ENCODE peak calls at places on chromosomes 16 and 17, in six cellular contexts. B is AG04450, Q is body of pancreas, I is brain microvascular endothelial cell, K is NT2/D1, C is heart left ventricle. P is an unnamed sample.
A peak's percentile ranks its signal among the peaks of the same experiment; 100 is the strongest.

GRCh38 chr16:77974883-77975282 is 47.5 kb upstream of the CLEC3A start:
- DNase-seq in B (no peak), Q (no peak), I (peak; percentile 2), K (peak; percentile 30), C (no peak), P (no peak)

GRCh38 chr17:44828919-44829557 is 1.0 kb downstream of the GJC1 start:
- DNase-seq in B (no peak), Q (no peak), I (no peak), K (no peak), C (no peak), P (no peak)

GRCh38 chr17:58247511-58248363 is 9.4 kb downstream of the LPO start:
- DNase-seq in B (no peak), Q (no peak), I (no peak), K (no peak), C (no peak), P (no peak)

GRCh38 chr16:89443727-89444084 is 46.7 kb downstream of the ANKRD11 start:
- DNase-seq in B (no peak), Q (peak; percentile 77), I (no peak), K (no peak), C (no peak), P (no peak)

GRCh38 chr17:80613732-80614071 is 69.1 kb downstream of the RPTOR start:
- DNase-seq in B (no peak), Q (no peak), I (no peak), K (no peak), C (no peak), P (no peak)

GRCh38 chr17:7296189-7296861 is 1.9 kb upstream of the YBX2 start:
- DNase-seq in B (no peak), Q (peak; percentile 84), I (peak; percentile 47), K (no peak), C (peak; percentile 88), P (no peak)

GRCh38 chr17:28571255-28572122 is at the start of gene PIGS:
- DNase-seq in B (peak; percentile 66), Q (peak; percentile 95), I (peak; percentile 88), K (peak; percentile 87), C (peak; percentile 97), P (peak; percentile 62)

GRCh38 chr17:69561462-69561861 is 147.0 kb downstream of the MAP2K6 start:
- DNase-seq in B (no peak), Q (no peak), I (no peak), K (no peak), C (no peak), P (no peak)

GRCh38 chr16:50699345-50700159 is 6.1 kb downstream of the NOD2 start:
- DNase-seq in B (no peak), Q (no peak), I (no peak), K (no peak), C (no peak), P (no peak)

GRCh38 chr17:82703935-82704865 is 5.7 kb upstream of the RAB40B start:
- DNase-seq in B (no peak), Q (no peak), I (no peak), K (no peak), C (no peak), P (no peak)

GRCh38 chr17:82699551-82699950 is 1.1 kb upstream of the RAB40B start:
- DNase-seq in B (no peak), Q (no peak), I (no peak), K (no peak), C (no peak), P (no peak)

GRCh38 chr17:82704886-82705285 is 6.4 kb upstream of the RAB40B start:
- DNase-seq in B (no peak), Q (no peak), I (no peak), K (no peak), C (no peak), P (no peak)

GRCh38 chr17:82703036-82703745 is 4.7 kb upstream of the RAB40B start:
- DNase-seq in B (no peak), Q (no peak), I (no peak), K (no peak), C (no peak), P (no peak)

GRCh38 chr17:82702161-82702932 is 3.8 kb upstream of the RAB40B start:
- DNase-seq in B (no peak), Q (no peak), I (no peak), K (no peak), C (no peak), P (no peak)
- H3K4me3 ChIP-seq in B (no peak overlapping the region), Q (no peak overlapping the region), I (no peak overlapping the region), K (no peak overlapping the region), C (no peak overlapping the region), P (no peak overlapping the region)

GRCh38 chr17:17581509-17581908 is 10.0 kb downstream of the PEMT start:
- DNase-seq in B (no peak), Q (no peak), I (no peak), K (no peak), C (no peak), P (no peak)

GRCh38 chr17:17579691-17580090 is 11.8 kb downstream of the PEMT start:
- DNase-seq in B (no peak), Q (no peak), I (no peak), K (no peak), C (no peak), P (no peak)

GRCh38 chr17:17582372-17582771 is 9.1 kb downstream of the PEMT start:
- DNase-seq in B (no peak), Q (no peak), I (no peak), K (no peak), C (no peak), P (no peak)

GRCh38 chr17:17577373-17577772 is 14.1 kb downstream of the PEMT start:
- DNase-seq in B (no peak), Q (no peak), I (no peak), K (no peak), C (no peak), P (no peak)

GRCh38 chr17:17580662-17581470 is 10.6 kb downstream of the PEMT start:
- DNase-seq in B (no peak), Q (no peak), I (no peak), K (no peak), C (no peak), P (no peak)
- H3K4me3 ChIP-seq in B (no peak overlapping the region), Q (no peak overlapping the region), I (no peak overlapping the region), K (no peak overlapping the region), C (no peak overlapping the region), P (no peak overlapping the region)

GRCh38 chr16:57798267-57798810 is 4.0 kb downstream of the KIFC3 start:
- DNase-seq in B (no peak), Q (no peak), I (no peak), K (no peak), C (no peak), P (no peak)

GRCh38 chr16:57798953-57799618 is 3.2 kb downstream of the KIFC3 start:
- DNase-seq in B (no peak), Q (no peak), I (no peak), K (no peak), C (no peak), P (no peak)

GRCh38 chr16:57801098-57801855 is 1.0 kb downstream of the KIFC3 start:
- DNase-seq in B (peak; percentile 42), Q (no peak), I (peak; percentile 66), K (no peak), C (no peak), P (no peak)

GRCh38 chr16:57800213-57801097 is 1.8 kb downstream of the KIFC3 start:
- DNase-seq in B (no peak), Q (peak; percentile 44), I (no peak), K (no peak), C (no peak), P (no peak)

GRCh38 chr16:57799619-57800212 is 2.6 kb downstream of the KIFC3 start:
- DNase-seq in B (no peak), Q (no peak), I (no peak), K (no peak), C (no peak), P (no peak)
- H3K4me3 ChIP-seq in B (no peak overlapping the region), Q (no peak overlapping the region), I (no peak overlapping the region), K (no peak overlapping the region), C (peak overlapping the region; percentile 82), P (no peak overlapping the region)

DNA sequence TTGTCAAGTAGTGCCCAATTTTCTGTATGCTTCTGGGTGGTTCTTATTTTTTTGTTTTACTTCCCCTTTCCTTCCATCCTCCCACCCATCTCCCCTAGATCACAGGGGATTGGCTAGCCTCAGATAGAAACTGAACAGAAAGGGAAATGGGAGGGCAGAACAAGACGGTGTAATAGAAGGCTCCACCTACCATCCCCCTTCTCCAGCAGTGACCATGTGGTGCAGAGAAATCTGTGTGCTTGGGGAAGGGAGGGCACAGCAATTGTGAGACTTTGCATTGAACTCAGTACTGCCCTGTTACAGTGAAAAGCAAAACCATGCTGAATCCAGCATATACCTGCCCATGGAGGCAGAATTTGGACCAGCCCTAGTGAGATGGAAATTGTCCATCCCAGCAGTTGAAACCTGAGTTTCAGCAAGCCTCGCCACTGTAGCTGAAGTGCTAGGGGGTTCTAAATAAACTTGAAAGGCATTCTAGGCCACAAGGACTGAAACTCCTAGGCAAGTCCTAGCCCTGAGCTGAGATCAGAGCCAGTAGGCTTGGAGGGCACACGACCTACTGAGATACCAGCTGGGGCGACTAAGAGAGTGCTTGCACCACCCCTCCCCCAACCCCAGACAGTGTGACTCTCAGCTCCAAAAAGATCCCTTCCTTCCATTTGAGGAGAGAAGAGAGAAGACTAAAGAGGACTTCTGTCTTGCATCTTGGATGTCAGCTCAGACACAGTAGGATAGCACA is 5.2 kb downstream of the SLFN11 start:
- DNase-seq in B (no peak), Q (no peak), I (no peak), K (no peak), C (no peak), P (no peak)
- H3K4me3 ChIP-seq in B (no peak overlapping the region), Q (no peak overlapping the region), I (no peak overlapping the region), K (no peak overlapping the region), C (no peak overlapping the region), P (no peak overlapping the region)

GRCh38 chr17:67247416-67247900 is 2.5 kb upstream of the HELZ start:
- DNase-seq in B (no peak), Q (no peak), I (no peak), K (no peak), C (no peak), P (no peak)

GRCh38 chr17:67248291-67248690 is 3.3 kb upstream of the HELZ start:
- DNase-seq in B (no peak), Q (no peak), I (no peak), K (no peak), C (no peak), P (no peak)

GRCh38 chr17:67245694-67246397 is 850 bp upstream of the HELZ start:
- DNase-seq in B (no peak), Q (peak; percentile 44), I (no peak), K (peak; percentile 59), C (peak; percentile 33), P (no peak)

GRCh38 chr17:67246398-67246647 is 1.3 kb upstream of the HELZ start:
- DNase-seq in B (no peak), Q (no peak), I (no peak), K (no peak), C (no peak), P (no peak)

DNA sequence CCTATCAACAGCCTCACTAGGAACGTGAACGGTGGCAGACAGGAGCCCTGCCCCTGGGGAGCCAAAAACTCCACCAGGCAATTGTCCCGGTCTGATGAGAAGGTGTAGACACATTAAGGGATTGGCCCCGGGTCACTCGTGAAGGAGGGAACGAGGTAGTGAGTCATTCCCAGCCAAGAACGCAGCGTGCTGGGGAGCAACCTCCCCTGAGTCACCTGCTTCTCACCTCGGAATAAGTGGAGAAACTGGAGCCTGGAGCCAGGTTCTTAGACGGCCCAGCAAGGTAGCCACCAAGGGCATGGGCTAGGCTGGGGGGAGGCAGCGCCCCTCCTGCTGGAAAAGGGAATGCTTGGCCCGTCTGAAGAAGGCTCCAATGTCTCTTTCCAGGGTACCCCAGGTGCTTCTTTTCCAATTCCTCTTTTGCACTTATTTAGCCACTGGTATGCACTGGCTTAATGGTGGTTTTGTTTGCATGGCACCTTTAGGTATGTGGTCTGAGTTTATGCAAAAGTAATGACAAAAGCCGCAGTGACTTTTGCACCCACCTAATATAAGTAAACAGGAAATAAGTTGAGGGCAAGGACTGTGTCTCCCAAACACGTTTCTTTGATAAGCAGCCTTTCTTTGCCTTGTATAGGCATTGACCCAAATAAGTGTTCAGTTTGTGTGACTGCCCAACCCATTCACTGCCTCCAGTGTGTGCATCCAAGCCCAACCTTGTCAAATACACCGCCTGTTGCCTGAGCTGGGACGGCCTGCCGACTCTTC is 1.8 kb upstream of the HELZ start:
- DNase-seq in B (no peak), Q (peak; percentile 79), I (peak; percentile 36), K (no peak), C (no peak), P (no peak)
- H3K4me3 ChIP-seq in B (peak overlapping the region; percentile 82), Q (no peak overlapping the region), I (peak overlapping the region; percentile 80), K (peak overlapping the region; percentile 87), C (peak overlapping the region; percentile 95), P (peak overlapping the region; percentile 93)

P was measured in skeletal muscle cell.